ENCODE peak calls at places on chromosome 14, in ten cellular contexts. One of them, this sample, is unnamed.

GRCh38 chr14:70013269-70013873 is 134.2 kb downstream of the SMOC1 start:
- DNase-seq in keratinocyte: no peak
- DNase-seq in lower lobe of right lung: no peak
- DNase-seq in adrenal gland: peak; percentile 43
- DNase-seq in IMR-90: peak; percentile 30
- DNase-seq in H9: peak; percentile 74
- DNase-seq in fibroblast of lung: no peak
- DNase-seq in body of pancreas: peak; percentile 74
- DNase-seq in Peyer's patch: no peak
- DNase-seq in RWPE2: no peak
- DNase-seq in this sample: no peak

GRCh38 chr14:52790756-52791203 is 627 bp downstream of the GNPNAT1 start:
- DNase-seq in IMR-90: no peak
- DNase-seq in lower lobe of right lung: no peak
- DNase-seq in RWPE2: no peak
- DNase-seq in Peyer's patch: no peak
- DNase-seq in body of pancreas: no peak
- DNase-seq in H9: no peak
- DNase-seq in keratinocyte: no peak
- DNase-seq in fibroblast of lung: no peak
- DNase-seq in adrenal gland: no peak
- DNase-seq in this sample: no peak

GRCh38 chr14:23445773-23446172 is 10.3 kb upstream of the MYH7 start:
- DNase-seq in IMR-90: no peak
- DNase-seq in fibroblast of lung: no peak
- DNase-seq in H9: no peak
- DNase-seq in adrenal gland: no peak
- DNase-seq in lower lobe of right lung: no peak
- DNase-seq in RWPE2: no peak
- DNase-seq in Peyer's patch: no peak
- DNase-seq in keratinocyte: no peak
- DNase-seq in body of pancreas: no peak
- DNase-seq in this sample: no peak

GRCh38 chr14:38124496-38124895 is 83.2 kb upstream of the SSTR1 start:
- DNase-seq in adrenal gland: no peak
- DNase-seq in body of pancreas: no peak
- DNase-seq in lower lobe of right lung: no peak
- DNase-seq in RWPE2: no peak
- DNase-seq in Peyer's patch: no peak
- DNase-seq in IMR-90: no peak
- DNase-seq in fibroblast of lung: no peak
- DNase-seq in H9: no peak
- DNase-seq in keratinocyte: no peak
- DNase-seq in this sample: no peak

GRCh38 chr14:32192712-32193373 is 9.0 kb upstream of the RNU6-7 start:
- DNase-seq in adrenal gland: no peak
- DNase-seq in keratinocyte: no peak
- DNase-seq in H9: no peak
- DNase-seq in IMR-90: no peak
- DNase-seq in fibroblast of lung: no peak
- DNase-seq in lower lobe of right lung: no peak
- DNase-seq in Peyer's patch: no peak
- DNase-seq in RWPE2: no peak
- DNase-seq in body of pancreas: no peak
- DNase-seq in this sample: no peak

GRCh38 chr14:80987235-80988032 is 32.0 kb downstream of the TSHR start:
- DNase-seq in Peyer's patch: no peak
- DNase-seq in IMR-90: peak; percentile 69
- DNase-seq in adrenal gland: peak; percentile 66
- DNase-seq in RWPE2: no peak
- DNase-seq in body of pancreas: peak; percentile 69
- DNase-seq in lower lobe of right lung: no peak
- DNase-seq in keratinocyte: peak; percentile 21
- DNase-seq in H9: peak; percentile 69
- DNase-seq in fibroblast of lung: peak; percentile 51
- DNase-seq in this sample: peak; percentile 80

GRCh38 chr14:22887260-22887989 is 4.4 kb downstream of the REM2 start:
- DNase-seq in H9: peak; percentile 83
- DNase-seq in body of pancreas: peak; percentile 75
- DNase-seq in RWPE2: no peak
- DNase-seq in Peyer's patch: peak; percentile 60
- DNase-seq in IMR-90: peak; percentile 75
- DNase-seq in adrenal gland: no peak
- DNase-seq in keratinocyte: no peak
- DNase-seq in lower lobe of right lung: no peak
- DNase-seq in fibroblast of lung: peak; percentile 79
- DNase-seq in this sample: no peak

GRCh38 chr14:91464615-91465205 is 45.4 kb downstream of the PPP4R3A start:
- DNase-seq in keratinocyte: no peak
- DNase-seq in Peyer's patch: no peak
- DNase-seq in IMR-90: no peak
- DNase-seq in fibroblast of lung: no peak
- DNase-seq in lower lobe of right lung: no peak
- DNase-seq in body of pancreas: no peak
- DNase-seq in adrenal gland: no peak
- DNase-seq in RWPE2: no peak
- DNase-seq in H9: no peak
- DNase-seq in this sample: no peak

GRCh38 chr14:103532216-103533136 is 3.5 kb downstream of the TRMT61A start:
- DNase-seq in Peyer's patch: no peak
- DNase-seq in body of pancreas: no peak
- DNase-seq in adrenal gland: no peak
- DNase-seq in lower lobe of right lung: no peak
- DNase-seq in H9: no peak
- DNase-seq in IMR-90: no peak
- DNase-seq in fibroblast of lung: no peak
- DNase-seq in RWPE2: no peak
- DNase-seq in keratinocyte: no peak
- DNase-seq in this sample: no peak
- H3K4me1 ChIP-seq in Peyer's patch: peaks cover 21% of the 10 kb centered on the region
- H3K4me1 ChIP-seq in body of pancreas: peaks cover 36% of the 10 kb centered on the region
- H3K4me1 ChIP-seq in adrenal gland: peaks cover 19% of the 10 kb centered on the region
- H3K4me1 ChIP-seq in lower lobe of right lung: peaks cover 31% of the 10 kb centered on the region
- H3K4me1 ChIP-seq in H9: no peaks in the 10 kb centered on the region
- H3K4me1 ChIP-seq in IMR-90: peaks cover 13% of the 10 kb centered on the region
- H3K4me1 ChIP-seq in fibroblast of lung: peaks cover 15% of the 10 kb centered on the region
- H3K4me1 ChIP-seq in RWPE2: peaks cover 6% of the 10 kb centered on the region
- H3K4me1 ChIP-seq in keratinocyte: peaks cover 22% of the 10 kb centered on the region
- H3K4me1 ChIP-seq in this sample: peaks cover 18% of the 10 kb centered on the region

DNA sequence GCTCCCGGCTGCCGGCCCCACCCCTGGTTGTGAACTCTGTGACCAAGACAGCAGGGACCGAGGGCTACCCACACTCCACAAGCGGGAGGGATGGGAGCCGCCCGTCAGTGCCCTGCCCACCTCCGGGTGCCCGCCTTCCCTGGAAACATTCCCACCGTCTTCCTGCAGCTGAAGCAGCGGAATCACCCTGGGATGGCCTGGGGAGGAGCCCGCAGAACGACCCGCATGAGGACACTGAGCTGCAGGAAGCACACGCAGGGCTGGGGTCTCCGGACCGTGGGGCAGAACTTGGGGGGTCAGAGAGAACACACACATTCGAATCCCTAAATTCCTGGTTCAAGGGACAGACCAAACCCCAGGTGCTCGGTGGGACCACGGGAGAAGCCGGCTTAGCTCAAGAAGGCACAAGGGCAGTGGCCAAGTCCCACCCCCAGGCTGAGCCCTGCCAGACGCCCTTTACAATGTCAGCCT is 33.5 kb upstream of the C14orf180 start:
- DNase-seq in IMR-90: no peak
- DNase-seq in lower lobe of right lung: peak; percentile 23
- DNase-seq in keratinocyte: no peak
- DNase-seq in RWPE2: no peak
- DNase-seq in Peyer's patch: peak; percentile 23
- DNase-seq in fibroblast of lung: no peak
- DNase-seq in H9: peak; percentile 26
- DNase-seq in adrenal gland: no peak
- DNase-seq in body of pancreas: no peak
- DNase-seq in this sample: no peak
- H3K27me3 ChIP-seq in IMR-90: peaks cover 6% of the 10 kb centered on the region
- H3K27me3 ChIP-seq in lower lobe of right lung: peaks cover 43% of the 10 kb centered on the region
- H3K27me3 ChIP-seq in keratinocyte: peaks cover 47% of the 10 kb centered on the region
- H3K27me3 ChIP-seq in RWPE2: peaks cover 58% of the 10 kb centered on the region
- H3K27me3 ChIP-seq in Peyer's patch: no peaks in the 10 kb centered on the region
- H3K27me3 ChIP-seq in fibroblast of lung: no peaks in the 10 kb centered on the region
- H3K27me3 ChIP-seq in H9: no peaks in the 10 kb centered on the region
- H3K27me3 ChIP-seq in adrenal gland: peaks cover 12% of the 10 kb centered on the region
- H3K27me3 ChIP-seq in body of pancreas: no peaks in the 10 kb centered on the region
- H3K27me3 ChIP-seq in this sample: no peaks in the 10 kb centered on the region

GRCh38 chr14:21093769-21094681 is 4.4 kb downstream of the ZNF219 start:
- DNase-seq in body of pancreas: no peak
- DNase-seq in fibroblast of lung: peak; percentile 22
- DNase-seq in keratinocyte: no peak
- DNase-seq in lower lobe of right lung: no peak
- DNase-seq in adrenal gland: no peak
- DNase-seq in RWPE2: no peak
- DNase-seq in IMR-90: no peak
- DNase-seq in H9: peak; percentile 91
- DNase-seq in Peyer's patch: no peak
- DNase-seq in this sample: no peak
- TF ChIP-seq CTCF in body of pancreas: no peak
- TF ChIP-seq CTCF in fibroblast of lung: no peak
- TF ChIP-seq CTCF in keratinocyte: no peak
- TF ChIP-seq CTCF in lower lobe of right lung: no peak
- TF ChIP-seq CTCF in adrenal gland: no peak
- TF ChIP-seq CTCF in RWPE2: no peak
- TF ChIP-seq CTCF in IMR-90: peak; percentile 31
- TF ChIP-seq CTCF in H9: peak; percentile 69
- TF ChIP-seq CTCF in Peyer's patch: no peak
- TF ChIP-seq CTCF in this sample: no peak

GRCh38 chr14:92906420-92906819 is 16.5 kb upstream of the CHGA start:
- DNase-seq in RWPE2: no peak
- DNase-seq in H9: no peak
- DNase-seq in IMR-90: no peak
- DNase-seq in keratinocyte: no peak
- DNase-seq in fibroblast of lung: no peak
- DNase-seq in body of pancreas: no peak
- DNase-seq in adrenal gland: no peak
- DNase-seq in Peyer's patch: no peak
- DNase-seq in lower lobe of right lung: no peak
- DNase-seq in this sample: no peak

GRCh38 chr14:92905667-92906066 is 17.3 kb upstream of the CHGA start:
- DNase-seq in IMR-90: no peak
- DNase-seq in Peyer's patch: no peak
- DNase-seq in H9: no peak
- DNase-seq in fibroblast of lung: no peak
- DNase-seq in adrenal gland: no peak
- DNase-seq in lower lobe of right lung: no peak
- DNase-seq in RWPE2: no peak
- DNase-seq in keratinocyte: no peak
- DNase-seq in body of pancreas: no peak
- DNase-seq in this sample: no peak

GRCh38 chr14:92903359-92903758 is 19.6 kb upstream of the CHGA start:
- DNase-seq in IMR-90: no peak
- DNase-seq in keratinocyte: no peak
- DNase-seq in H9: no peak
- DNase-seq in adrenal gland: no peak
- DNase-seq in body of pancreas: no peak
- DNase-seq in Peyer's patch: no peak
- DNase-seq in fibroblast of lung: no peak
- DNase-seq in RWPE2: no peak
- DNase-seq in lower lobe of right lung: no peak
- DNase-seq in this sample: no peak

GRCh38 chr14:92906823-92907222 is 16.1 kb upstream of the CHGA start:
- DNase-seq in keratinocyte: no peak
- DNase-seq in RWPE2: no peak
- DNase-seq in body of pancreas: no peak
- DNase-seq in H9: no peak
- DNase-seq in lower lobe of right lung: no peak
- DNase-seq in IMR-90: no peak
- DNase-seq in fibroblast of lung: no peak
- DNase-seq in adrenal gland: no peak
- DNase-seq in Peyer's patch: no peak
- DNase-seq in this sample: no peak

DNA sequence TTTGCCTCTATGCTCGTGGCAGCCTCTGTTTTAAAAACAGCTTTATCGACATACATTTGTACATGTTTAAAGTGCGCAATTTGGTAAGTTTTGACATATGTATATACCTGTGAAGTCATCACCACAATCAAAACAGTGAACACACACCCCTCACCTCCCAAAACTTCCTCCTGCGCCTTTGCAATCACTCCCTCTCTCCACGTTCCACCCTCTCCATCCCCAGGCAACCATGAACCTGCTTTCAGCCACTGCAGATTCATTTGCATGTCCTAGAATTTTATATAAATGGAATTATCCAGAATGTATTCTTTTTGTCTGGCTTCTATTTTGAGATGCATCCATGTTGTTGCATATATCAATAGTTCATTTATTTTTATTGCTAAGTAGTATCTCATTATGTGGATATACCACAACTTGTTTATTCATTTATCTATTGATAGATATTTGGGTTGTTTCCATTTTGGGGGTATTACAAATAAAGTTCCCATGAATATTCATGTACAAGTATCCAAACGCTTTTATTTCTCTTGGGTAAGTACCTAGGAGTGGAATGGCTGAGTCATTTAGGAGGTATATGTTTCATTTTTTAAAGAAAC is 15.5 kb upstream of the CHGA start:
- DNase-seq in body of pancreas: no peak
- DNase-seq in H9: no peak
- DNase-seq in lower lobe of right lung: no peak
- DNase-seq in keratinocyte: no peak
- DNase-seq in Peyer's patch: no peak
- DNase-seq in fibroblast of lung: no peak
- DNase-seq in IMR-90: no peak
- DNase-seq in adrenal gland: no peak
- DNase-seq in RWPE2: no peak
- DNase-seq in this sample: no peak
- H3K4me1 ChIP-seq in body of pancreas: no peaks in the 10 kb centered on the region
- H3K4me1 ChIP-seq in H9: no peaks in the 10 kb centered on the region
- H3K4me1 ChIP-seq in lower lobe of right lung: no peaks in the 10 kb centered on the region
- H3K4me1 ChIP-seq in keratinocyte: no peaks in the 10 kb centered on the region
- H3K4me1 ChIP-seq in Peyer's patch: no peaks in the 10 kb centered on the region
- H3K4me1 ChIP-seq in fibroblast of lung: no peaks in the 10 kb centered on the region
- H3K4me1 ChIP-seq in IMR-90: no peaks in the 10 kb centered on the region
- H3K4me1 ChIP-seq in adrenal gland: no peaks in the 10 kb centered on the region
- H3K4me1 ChIP-seq in RWPE2: no peaks in the 10 kb centered on the region
- H3K4me1 ChIP-seq in this sample: no peaks in the 10 kb centered on the region

GRCh38 chr14:60653388-60653690 is 4.1 kb upstream of the SIX1 start:
- DNase-seq in lower lobe of right lung: no peak
- DNase-seq in RWPE2: no peak
- DNase-seq in Peyer's patch: no peak
- DNase-seq in body of pancreas: no peak
- DNase-seq in fibroblast of lung: no peak
- DNase-seq in IMR-90: no peak
- DNase-seq in adrenal gland: no peak
- DNase-seq in H9: peak; percentile 44
- DNase-seq in keratinocyte: no peak
- DNase-seq in this sample: no peak
- H3K27me3 ChIP-seq in lower lobe of right lung: peaks cover 97% of the 10 kb centered on the region
- H3K27me3 ChIP-seq in RWPE2: no peaks in the 10 kb centered on the region
- H3K27me3 ChIP-seq in Peyer's patch: peaks cover 7% of the 10 kb centered on the region
- H3K27me3 ChIP-seq in body of pancreas: peaks cover 5% of the 10 kb centered on the region
- H3K27me3 ChIP-seq in fibroblast of lung: peaks cover 53% of the 10 kb centered on the region
- H3K27me3 ChIP-seq in IMR-90: no peaks in the 10 kb centered on the region
- H3K27me3 ChIP-seq in adrenal gland: peaks cover 57% of the 10 kb centered on the region
- H3K27me3 ChIP-seq in H9: peaks cover 91% of the 10 kb centered on the region
- H3K27me3 ChIP-seq in keratinocyte: peaks cover 95% of the 10 kb centered on the region
- H3K27me3 ChIP-seq in this sample: peaks cover 13% of the 10 kb centered on the region

GRCh38 chr14:58884442-58884841 is 246.7 kb downstream of the DACT1 start:
- DNase-seq in RWPE2: no peak
- DNase-seq in adrenal gland: no peak
- DNase-seq in body of pancreas: no peak
- DNase-seq in Peyer's patch: no peak
- DNase-seq in IMR-90: no peak
- DNase-seq in fibroblast of lung: no peak
- DNase-seq in H9: no peak
- DNase-seq in keratinocyte: no peak
- DNase-seq in lower lobe of right lung: no peak
- DNase-seq in this sample: no peak
- TF ChIP-seq CTCF in RWPE2: peak; percentile 15
- TF ChIP-seq CTCF in adrenal gland: no peak
- TF ChIP-seq CTCF in body of pancreas: peak; percentile 5
- TF ChIP-seq CTCF in Peyer's patch: peak; percentile 30
- TF ChIP-seq CTCF in IMR-90: peak; percentile 14
- TF ChIP-seq CTCF in fibroblast of lung: no peak
- TF ChIP-seq CTCF in H9: peak; percentile 62
- TF ChIP-seq CTCF in keratinocyte: no peak
- TF ChIP-seq CTCF in lower lobe of right lung: no peak
- TF ChIP-seq CTCF in this sample: peak; percentile 20

This sample was measured in ascending aorta.